ENCODE peak calls at places on chromosomes 6 and 20, in five cellular contexts. One of them, this sample, is unnamed.

GRCh38 chr20:50722466-50723155 is 8.8 kb upstream of the PARD6B start:
- DNase-seq in IMR-90: no peak
- DNase-seq in neuronal stem cell: no peak
- DNase-seq in H9: no peak
- DNase-seq in H1: no peak
- DNase-seq in this sample: no peak

GRCh38 chr6:4820704-4821276 is 44.6 kb downstream of the CDYL start:
- DNase-seq in IMR-90: peak; percentile 69
- DNase-seq in neuronal stem cell: no peak
- DNase-seq in H9: no peak
- DNase-seq in H1: no peak
- DNase-seq in this sample: no peak

GRCh38 chr6:16783485-16783884 is 22.2 kb upstream of the ATXN1 start:
- DNase-seq in IMR-90: peak; percentile 15
- DNase-seq in neuronal stem cell: no peak
- DNase-seq in H9: no peak
- DNase-seq in H1: no peak
- DNase-seq in this sample: peak; percentile 29

GRCh38 chr6:165922309-165922794 is 245.3 kb downstream of the TBXT start:
- DNase-seq in IMR-90: peak; percentile 83
- DNase-seq in neuronal stem cell: no peak
- DNase-seq in H9: no peak
- DNase-seq in H1: no peak
- DNase-seq in this sample: no peak

GRCh38 chr6:121858310-121858709 is 422.9 kb downstream of the GJA1 start:
- DNase-seq in IMR-90: no peak
- DNase-seq in neuronal stem cell: no peak
- DNase-seq in H9: no peak
- DNase-seq in H1: no peak
- DNase-seq in this sample: no peak

GRCh38 chr6:4472953-4473642 is 303.1 kb upstream of the CDYL start:
- DNase-seq in IMR-90: no peak
- DNase-seq in neuronal stem cell: no peak
- DNase-seq in H9: no peak
- DNase-seq in H1: no peak
- DNase-seq in this sample: no peak

GRCh38 chr6:125867483-125867935 is 76.7 kb downstream of the NCOA7 start:
- DNase-seq in IMR-90: peak; percentile 84
- DNase-seq in neuronal stem cell: no peak
- DNase-seq in H9: peak; percentile 86
- DNase-seq in H1: peak; percentile 53
- DNase-seq in this sample: peak; percentile 87

GRCh38 chr20:21027569-21027968 is 78.6 kb downstream of the LINC00237 start:
- DNase-seq in IMR-90: no peak
- DNase-seq in neuronal stem cell: no peak
- DNase-seq in H9: peak; percentile 83
- DNase-seq in H1: peak; percentile 46
- DNase-seq in this sample: no peak

GRCh38 chr20:10090588-10091166 is 55.9 kb downstream of the ANKEF1 start:
- DNase-seq in IMR-90: peak; percentile 53
- DNase-seq in neuronal stem cell: peak; percentile 27
- DNase-seq in H9: peak; percentile 55
- DNase-seq in H1: peak; percentile 19
- DNase-seq in this sample: peak; percentile 56

GRCh38 chr6:163384510-163384909 is 30.0 kb upstream of the QKI start:
- DNase-seq in IMR-90: no peak
- DNase-seq in neuronal stem cell: no peak
- DNase-seq in H9: no peak
- DNase-seq in H1: no peak
- DNase-seq in this sample: no peak

GRCh38 chr20:23645575-23645974 is 7.8 kb upstream of the CST3 start:
- DNase-seq in IMR-90: no peak
- DNase-seq in neuronal stem cell: no peak
- DNase-seq in H9: no peak
- DNase-seq in H1: no peak
- DNase-seq in this sample: no peak

GRCh38 chr6:107290491-107290890 is 168.9 kb downstream of the PDSS2 start:
- DNase-seq in IMR-90: no peak
- DNase-seq in neuronal stem cell: no peak
- DNase-seq in H9: no peak
- DNase-seq in H1: no peak
- DNase-seq in this sample: no peak

GRCh38 chr20:19928379-19929360 is 88.5 kb upstream of the NAA20 start:
- DNase-seq in IMR-90: no peak
- DNase-seq in neuronal stem cell: no peak
- DNase-seq in H9: no peak
- DNase-seq in H1: no peak
- DNase-seq in this sample: no peak

GRCh38 chr6:143157146-143157545 is 96.5 kb downstream of the AIG1 start:
- DNase-seq in IMR-90: no peak
- DNase-seq in neuronal stem cell: no peak
- DNase-seq in H9: no peak
- DNase-seq in H1: no peak
- DNase-seq in this sample: no peak

GRCh38 chr6:117938324-117938995 is 31.4 kb downstream of the SLC35F1 start:
- DNase-seq in IMR-90: no peak
- DNase-seq in neuronal stem cell: no peak
- DNase-seq in H9: peak; percentile 57
- DNase-seq in H1: peak; percentile 15
- DNase-seq in this sample: no peak

GRCh38 chr20:38139919-38140753 is 24.9 kb downstream of the TGM2 start:
- DNase-seq in IMR-90: no peak
- DNase-seq in neuronal stem cell: no peak
- DNase-seq in H9: no peak
- DNase-seq in H1: no peak
- DNase-seq in this sample: peak; percentile 82

GRCh38 chr20:58228484-58229197 is at the start of gene ANKRD60:
- DNase-seq in IMR-90: peak; percentile 73
- DNase-seq in neuronal stem cell: peak; percentile 54
- DNase-seq in H9: peak; percentile 71
- DNase-seq in H1: no peak
- DNase-seq in this sample: peak; percentile 62

GRCh38 chr6:137829641-137830083 is 37.4 kb upstream of the TNFAIP3 start:
- DNase-seq in IMR-90: peak; percentile 43
- DNase-seq in neuronal stem cell: no peak
- DNase-seq in H9: no peak
- DNase-seq in H1: no peak
- DNase-seq in this sample: peak; percentile 83

GRCh38 chr20:36728986-36729385 is 16.9 kb downstream of the NDRG3 start:
- DNase-seq in IMR-90: peak; percentile 56
- DNase-seq in neuronal stem cell: no peak
- DNase-seq in H9: peak; percentile 36
- DNase-seq in H1: no peak
- DNase-seq in this sample: peak; percentile 15

GRCh38 chr6:148593130-148593812 is 153.6 kb upstream of the UST start:
- DNase-seq in IMR-90: peak; percentile 30
- DNase-seq in neuronal stem cell: no peak
- DNase-seq in H9: no peak
- DNase-seq in H1: no peak
- DNase-seq in this sample: peak; percentile 92

GRCh38 chr6:73657201-73657600 is 3.4 kb upstream of the SLC17A5 start:
- DNase-seq in IMR-90: no peak
- DNase-seq in neuronal stem cell: no peak
- DNase-seq in H9: no peak
- DNase-seq in H1: no peak
- DNase-seq in this sample: no peak

GRCh38 chr6:9252784-9253183 is 817.4 kb upstream of the SLC35B3 start:
- DNase-seq in IMR-90: no peak
- DNase-seq in neuronal stem cell: no peak
- DNase-seq in H9: peak; percentile 27
- DNase-seq in H1: no peak
- DNase-seq in this sample: no peak

GRCh38 chr20:47668313-47669156 is 116.7 kb downstream of the SULF2 start:
- DNase-seq in IMR-90: no peak
- DNase-seq in neuronal stem cell: no peak
- DNase-seq in H9: no peak
- DNase-seq in H1: no peak
- DNase-seq in this sample: no peak
- H3K14ac ChIP-seq in IMR-90: no peak overlapping the region
- H3K14ac ChIP-seq in neuronal stem cell: no peak overlapping the region
- H3K14ac ChIP-seq in H9: no peak overlapping the region
- H3K14ac ChIP-seq in H1: no peak overlapping the region
- H3K14ac ChIP-seq in this sample: no peak overlapping the region

GRCh38 chr20:753897-754635 is 14.2 kb downstream of the SLC52A3 start:
- DNase-seq in IMR-90: no peak
- DNase-seq in neuronal stem cell: no peak
- DNase-seq in H9: no peak
- DNase-seq in H1: no peak
- DNase-seq in this sample: no peak
- H2BK15ac ChIP-seq in IMR-90: no peak overlapping the region
- H2BK15ac ChIP-seq in neuronal stem cell: no peak overlapping the region
- H2BK15ac ChIP-seq in H9: no peak overlapping the region
- H2BK15ac ChIP-seq in H1: no peak overlapping the region
- H2BK15ac ChIP-seq in this sample: no peak overlapping the region

DNA sequence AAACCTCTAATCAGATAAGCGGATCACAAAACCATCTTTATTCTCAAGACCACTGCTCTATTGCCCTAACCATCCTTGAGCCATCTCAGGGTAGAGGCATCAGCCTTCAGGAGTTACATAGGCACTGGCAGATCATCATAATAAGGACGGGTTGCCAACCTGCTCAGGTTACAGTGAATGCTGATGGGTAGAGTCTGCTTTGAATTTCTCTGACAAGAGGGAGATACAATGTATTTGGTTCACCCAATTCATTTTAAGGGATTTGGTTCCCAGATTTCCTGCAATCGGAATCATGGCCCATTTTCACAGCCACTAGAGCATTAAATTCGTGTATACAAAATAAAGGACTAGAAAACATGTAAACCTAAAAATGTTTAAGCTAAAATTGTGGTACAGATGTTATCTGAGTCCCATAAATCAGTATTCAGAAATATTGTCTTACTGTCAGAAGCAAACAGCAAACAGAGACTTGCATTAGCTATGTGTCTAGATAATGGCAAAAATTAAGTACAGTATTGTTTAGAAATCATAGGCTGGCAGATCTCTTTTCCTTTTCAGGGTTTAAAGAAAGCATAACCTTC is 41.9 kb upstream of the TMEM170B start:
- DNase-seq in IMR-90: no peak
- DNase-seq in neuronal stem cell: no peak
- DNase-seq in H9: no peak
- DNase-seq in H1: no peak
- DNase-seq in this sample: no peak
- H3K14ac ChIP-seq in IMR-90: no peak overlapping the region
- H3K14ac ChIP-seq in neuronal stem cell: no peak overlapping the region
- H3K14ac ChIP-seq in H9: no peak overlapping the region
- H3K14ac ChIP-seq in H1: no peak overlapping the region
- H3K14ac ChIP-seq in this sample: no peak overlapping the region

GRCh38 chr6:30766461-30767157 is 22.3 kb upstream of the IER3 start:
- DNase-seq in IMR-90: no peak
- DNase-seq in neuronal stem cell: no peak
- DNase-seq in H9: no peak
- DNase-seq in H1: no peak
- DNase-seq in this sample: no peak
- H2BK15ac ChIP-seq in IMR-90: peak overlapping the region; percentile 100
- H2BK15ac ChIP-seq in neuronal stem cell: no peak overlapping the region
- H2BK15ac ChIP-seq in H9: peak overlapping the region; percentile 83
- H2BK15ac ChIP-seq in H1: peak overlapping the region; percentile 88
- H2BK15ac ChIP-seq in this sample: no peak overlapping the region

DNA sequence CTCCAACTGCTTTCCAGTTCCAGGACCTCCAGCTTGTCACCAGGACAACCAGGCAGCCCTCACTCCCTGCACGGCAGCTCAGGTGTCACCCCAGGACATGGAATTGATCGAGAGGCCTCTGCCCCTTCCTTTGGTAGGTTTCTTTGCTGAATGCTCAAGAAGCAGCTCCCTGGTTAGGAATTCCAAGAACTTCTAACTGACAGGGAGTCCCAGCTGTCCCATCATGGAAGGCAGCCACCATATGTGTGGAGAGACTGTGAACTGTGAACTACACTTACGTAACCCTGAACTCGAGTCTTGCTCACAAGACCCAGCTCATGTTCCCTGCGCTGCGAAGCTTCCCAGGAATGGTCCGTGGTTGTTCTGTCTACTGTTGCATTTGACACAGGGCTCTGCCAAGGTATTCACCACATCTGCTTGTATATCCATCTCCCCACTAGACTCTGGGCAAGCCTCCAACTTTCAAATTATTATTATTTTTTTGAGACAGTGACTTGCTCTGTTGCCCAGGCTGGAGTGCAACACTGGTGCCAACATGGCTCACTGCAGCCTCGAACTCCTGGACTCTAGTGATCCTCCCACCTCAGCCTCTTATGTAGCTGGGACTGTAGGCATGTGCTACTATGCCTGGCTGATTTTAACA is 35.7 kb downstream of the MGME1 start:
- DNase-seq in IMR-90: peak; percentile 68
- DNase-seq in neuronal stem cell: no peak
- DNase-seq in H9: no peak
- DNase-seq in H1: no peak
- DNase-seq in this sample: peak; percentile 55
- H3K14ac ChIP-seq in IMR-90: no peak overlapping the region
- H3K14ac ChIP-seq in neuronal stem cell: no peak overlapping the region
- H3K14ac ChIP-seq in H9: no peak overlapping the region
- H3K14ac ChIP-seq in H1: no peak overlapping the region
- H3K14ac ChIP-seq in this sample: no peak overlapping the region